ENCODE peak calls at places on chromosomes 16 and 17, in six cellular contexts. One of them, this sample, is unnamed.
A peak's percentile ranks its signal among the peaks of the same experiment; 100 is the strongest.

GRCh38 chr17:14205992-14206461 is 30.6 kb downstream of the CDRT15 start:
- DNase-seq in astrocyte of the spinal cord: no peak
- DNase-seq in bronchial epithelial cell: peak; percentile 95
- DNase-seq in HFF-Myc: no peak
- DNase-seq in HFFc6: no peak
- DNase-seq in brain microvascular endothelial cell: no peak
- DNase-seq in this sample: no peak

GRCh38 chr17:27878776-27879562 is 14.2 kb downstream of the LYRM9 start:
- DNase-seq in astrocyte of the spinal cord: no peak
- DNase-seq in bronchial epithelial cell: no peak
- DNase-seq in HFF-Myc: no peak
- DNase-seq in HFFc6: no peak
- DNase-seq in brain microvascular endothelial cell: no peak
- DNase-seq in this sample: no peak

GRCh38 chr17:63433746-63434591 is 12.1 kb downstream of the CYB561 start:
- DNase-seq in astrocyte of the spinal cord: peak; percentile 94
- DNase-seq in bronchial epithelial cell: peak; percentile 24
- DNase-seq in HFF-Myc: peak; percentile 71
- DNase-seq in HFFc6: peak; percentile 94
- DNase-seq in brain microvascular endothelial cell: peak; percentile 87
- DNase-seq in this sample: peak; percentile 94

GRCh38 chr16:60077791-60078280 is 1343.7 kb upstream of the GOT2 start:
- DNase-seq in astrocyte of the spinal cord: no peak
- DNase-seq in bronchial epithelial cell: no peak
- DNase-seq in HFF-Myc: no peak
- DNase-seq in HFFc6: no peak
- DNase-seq in brain microvascular endothelial cell: no peak
- DNase-seq in this sample: no peak

GRCh38 chr16:28182183-28182582 is 29.6 kb downstream of the XPO6 start:
- DNase-seq in astrocyte of the spinal cord: no peak
- DNase-seq in bronchial epithelial cell: no peak
- DNase-seq in HFF-Myc: no peak
- DNase-seq in HFFc6: peak; percentile 72
- DNase-seq in brain microvascular endothelial cell: peak; percentile 49
- DNase-seq in this sample: peak; percentile 76

GRCh38 chr17:74768069-74768762 is 7.9 kb downstream of the NAT9 start:
- DNase-seq in astrocyte of the spinal cord: peak; percentile 68
- DNase-seq in bronchial epithelial cell: no peak
- DNase-seq in HFF-Myc: no peak
- DNase-seq in HFFc6: peak; percentile 62
- DNase-seq in brain microvascular endothelial cell: no peak
- DNase-seq in this sample: peak; percentile 85

GRCh38 chr16:71430744-71431143 is 11.1 kb downstream of the TLE7 start:
- DNase-seq in astrocyte of the spinal cord: no peak
- DNase-seq in bronchial epithelial cell: no peak
- DNase-seq in HFF-Myc: no peak
- DNase-seq in HFFc6: no peak
- DNase-seq in brain microvascular endothelial cell: no peak
- DNase-seq in this sample: no peak

GRCh38 chr17:5431929-5432556 is 6.9 kb downstream of the C1QBP start:
- DNase-seq in astrocyte of the spinal cord: no peak
- DNase-seq in bronchial epithelial cell: peak; percentile 92
- DNase-seq in HFF-Myc: no peak
- DNase-seq in HFFc6: no peak
- DNase-seq in brain microvascular endothelial cell: no peak
- DNase-seq in this sample: no peak

GRCh38 chr16:84423416-84423837 is 55.1 kb downstream of the ATP2C2 start:
- DNase-seq in astrocyte of the spinal cord: peak; percentile 22
- DNase-seq in bronchial epithelial cell: peak; percentile 56
- DNase-seq in HFF-Myc: peak; percentile 22
- DNase-seq in HFFc6: peak; percentile 56
- DNase-seq in brain microvascular endothelial cell: peak; percentile 27
- DNase-seq in this sample: peak; percentile 44

GRCh38 chr16:67939507-67940435 is 3.1 kb upstream of the PSMB10 start:
- DNase-seq in astrocyte of the spinal cord: no peak
- DNase-seq in bronchial epithelial cell: no peak
- DNase-seq in HFF-Myc: no peak
- DNase-seq in HFFc6: no peak
- DNase-seq in brain microvascular endothelial cell: no peak
- DNase-seq in this sample: no peak

GRCh38 chr16:3087243-3087791 is 11.8 kb downstream of the ZSCAN10 start:
- DNase-seq in astrocyte of the spinal cord: no peak
- DNase-seq in bronchial epithelial cell: no peak
- DNase-seq in HFF-Myc: no peak
- DNase-seq in HFFc6: no peak
- DNase-seq in brain microvascular endothelial cell: no peak
- DNase-seq in this sample: no peak

GRCh38 chr17:63082273-63082861 is 116.3 kb downstream of the TANC2 start:
- DNase-seq in astrocyte of the spinal cord: peak; percentile 59
- DNase-seq in bronchial epithelial cell: no peak
- DNase-seq in HFF-Myc: peak; percentile 7
- DNase-seq in HFFc6: peak; percentile 30
- DNase-seq in brain microvascular endothelial cell: peak; percentile 18
- DNase-seq in this sample: peak; percentile 61

GRCh38 chr16:75580-76501 is 2.2 kb upstream of the MPG start:
- DNase-seq in astrocyte of the spinal cord: peak; percentile 77
- DNase-seq in bronchial epithelial cell: peak; percentile 22
- DNase-seq in HFF-Myc: no peak
- DNase-seq in HFFc6: peak; percentile 49
- DNase-seq in brain microvascular endothelial cell: peak; percentile 66
- DNase-seq in this sample: peak; percentile 96

GRCh38 chr17:27782791-27783206 is 17.5 kb downstream of the NOS2 start:
- DNase-seq in astrocyte of the spinal cord: no peak
- DNase-seq in bronchial epithelial cell: no peak
- DNase-seq in HFF-Myc: no peak
- DNase-seq in HFFc6: no peak
- DNase-seq in brain microvascular endothelial cell: no peak
- DNase-seq in this sample: no peak

GRCh38 chr16:11448796-11449416 is 103.6 kb downstream of the RMI2 start:
- DNase-seq in astrocyte of the spinal cord: no peak
- DNase-seq in bronchial epithelial cell: no peak
- DNase-seq in HFF-Myc: no peak
- DNase-seq in HFFc6: no peak
- DNase-seq in brain microvascular endothelial cell: no peak
- DNase-seq in this sample: no peak

GRCh38 chr16:28140788-28141618 is 70.8 kb downstream of the XPO6 start:
- DNase-seq in astrocyte of the spinal cord: no peak
- DNase-seq in bronchial epithelial cell: peak; percentile 79
- DNase-seq in HFF-Myc: no peak
- DNase-seq in HFFc6: no peak
- DNase-seq in brain microvascular endothelial cell: no peak
- DNase-seq in this sample: no peak

GRCh38 chr16:3838600-3839401 is 41.7 kb downstream of the CREBBP start:
- DNase-seq in astrocyte of the spinal cord: no peak
- DNase-seq in bronchial epithelial cell: no peak
- DNase-seq in HFF-Myc: no peak
- DNase-seq in HFFc6: no peak
- DNase-seq in brain microvascular endothelial cell: no peak
- DNase-seq in this sample: peak; percentile 33

GRCh38 chr17:61487668-61488595 is 35.7 kb downstream of the TBX4 start:
- DNase-seq in astrocyte of the spinal cord: no peak
- DNase-seq in bronchial epithelial cell: no peak
- DNase-seq in HFF-Myc: no peak
- DNase-seq in HFFc6: no peak
- DNase-seq in brain microvascular endothelial cell: no peak
- DNase-seq in this sample: no peak

GRCh38 chr16:86531193-86531550 is 20.8 kb downstream of the FOXF1 start:
- DNase-seq in astrocyte of the spinal cord: no peak
- DNase-seq in bronchial epithelial cell: no peak
- DNase-seq in HFF-Myc: no peak
- DNase-seq in HFFc6: no peak
- DNase-seq in brain microvascular endothelial cell: no peak
- DNase-seq in this sample: peak; percentile 46

GRCh38 chr16:86527366-86527765 is 17.0 kb downstream of the FOXF1 start:
- DNase-seq in astrocyte of the spinal cord: no peak
- DNase-seq in bronchial epithelial cell: no peak
- DNase-seq in HFF-Myc: no peak
- DNase-seq in HFFc6: no peak
- DNase-seq in brain microvascular endothelial cell: no peak
- DNase-seq in this sample: no peak

GRCh38 chr16:86530251-86531192 is 20.2 kb downstream of the FOXF1 start:
- DNase-seq in astrocyte of the spinal cord: no peak
- DNase-seq in bronchial epithelial cell: no peak
- DNase-seq in HFF-Myc: no peak
- DNase-seq in HFFc6: no peak
- DNase-seq in brain microvascular endothelial cell: no peak
- DNase-seq in this sample: no peak

GRCh38 chr16:86528061-86528929 is 18.0 kb downstream of the FOXF1 start:
- DNase-seq in astrocyte of the spinal cord: no peak
- DNase-seq in bronchial epithelial cell: no peak
- DNase-seq in HFF-Myc: no peak
- DNase-seq in HFFc6: no peak
- DNase-seq in brain microvascular endothelial cell: no peak
- DNase-seq in this sample: no peak

GRCh38 chr16:86529160-86529559 is 18.8 kb downstream of the FOXF1 start:
- DNase-seq in astrocyte of the spinal cord: no peak
- DNase-seq in bronchial epithelial cell: no peak
- DNase-seq in HFF-Myc: no peak
- DNase-seq in HFFc6: peak; percentile 50
- DNase-seq in brain microvascular endothelial cell: no peak
- DNase-seq in this sample: peak; percentile 42
- TF ChIP-seq CTCF in astrocyte of the spinal cord: no peak
- TF ChIP-seq CTCF in bronchial epithelial cell: no peak
- TF ChIP-seq CTCF in HFF-Myc: no peak
- TF ChIP-seq CTCF in HFFc6: no peak
- TF ChIP-seq CTCF in brain microvascular endothelial cell: no peak
- TF ChIP-seq CTCF in this sample: no peak

GRCh38 chr17:42613699-42614295 is 4.3 kb downstream of the TUBG1 start:
- DNase-seq in astrocyte of the spinal cord: no peak
- DNase-seq in bronchial epithelial cell: no peak
- DNase-seq in HFF-Myc: no peak
- DNase-seq in HFFc6: no peak
- DNase-seq in brain microvascular endothelial cell: no peak
- DNase-seq in this sample: no peak

GRCh38 chr17:42603318-42603717 is 5.9 kb downstream of the RETREG3 start:
- DNase-seq in astrocyte of the spinal cord: no peak
- DNase-seq in bronchial epithelial cell: no peak
- DNase-seq in HFF-Myc: no peak
- DNase-seq in HFFc6: no peak
- DNase-seq in brain microvascular endothelial cell: no peak
- DNase-seq in this sample: no peak

GRCh38 chr17:42608692-42609181 is 437 bp downstream of the RETREG3 start:
- DNase-seq in astrocyte of the spinal cord: peak; percentile 12
- DNase-seq in bronchial epithelial cell: no peak
- DNase-seq in HFF-Myc: no peak
- DNase-seq in HFFc6: no peak
- DNase-seq in brain microvascular endothelial cell: no peak
- DNase-seq in this sample: no peak

GRCh38 chr17:42612013-42612412 is 2.5 kb downstream of the TUBG1 start:
- DNase-seq in astrocyte of the spinal cord: no peak
- DNase-seq in bronchial epithelial cell: no peak
- DNase-seq in HFF-Myc: no peak
- DNase-seq in HFFc6: no peak
- DNase-seq in brain microvascular endothelial cell: no peak
- DNase-seq in this sample: no peak

DNA sequence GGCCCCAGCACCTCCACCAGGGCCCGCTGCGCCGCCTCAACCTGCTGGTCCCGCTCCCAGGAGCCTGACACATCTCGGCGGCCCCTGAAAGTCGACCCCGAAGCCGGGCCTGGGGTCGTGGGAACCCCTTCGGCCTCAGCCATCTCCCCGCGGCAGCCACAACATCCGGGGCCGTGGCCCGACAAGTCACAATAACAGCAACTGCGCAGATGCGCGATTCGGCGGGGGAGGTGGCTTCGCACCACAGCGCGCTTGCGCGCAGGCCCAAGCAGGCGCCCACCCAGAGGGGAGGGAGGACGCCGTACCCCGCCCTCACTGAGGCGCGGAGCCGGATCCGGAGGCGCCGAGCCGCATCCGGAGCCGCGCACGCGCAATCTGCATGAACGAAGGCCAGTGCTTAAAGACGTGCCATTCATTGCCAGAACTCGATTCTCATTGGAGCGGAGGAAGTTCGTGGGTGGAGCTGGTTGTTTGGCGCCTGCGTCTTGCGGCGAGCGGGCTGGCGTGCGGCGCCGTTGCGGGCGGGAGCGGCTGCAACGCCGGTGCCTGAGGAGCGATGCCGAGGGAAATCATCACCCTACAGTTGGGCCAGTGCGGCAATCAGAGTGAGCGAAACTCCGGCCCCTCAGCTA is at the start of the genes RETREG3 and TUBG1:
- DNase-seq in astrocyte of the spinal cord: peak; percentile 100
- DNase-seq in bronchial epithelial cell: peak; percentile 97
- DNase-seq in HFF-Myc: peak; percentile 98
- DNase-seq in HFFc6: peak; percentile 99
- DNase-seq in brain microvascular endothelial cell: peak; percentile 99
- DNase-seq in this sample: peak; percentile 100
- TF ChIP-seq CTCF in astrocyte of the spinal cord: peak; percentile 61
- TF ChIP-seq CTCF in bronchial epithelial cell: peak; percentile 68
- TF ChIP-seq CTCF in HFF-Myc: peak; percentile 33
- TF ChIP-seq CTCF in HFFc6: peak; percentile 67
- TF ChIP-seq CTCF in brain microvascular endothelial cell: peak; percentile 68
- TF ChIP-seq CTCF in this sample: no peak

GRCh38 chr16:9946022-9946720 is 236.1 kb downstream of the GRIN2A start:
- DNase-seq in astrocyte of the spinal cord: no peak
- DNase-seq in bronchial epithelial cell: no peak
- DNase-seq in HFF-Myc: no peak
- DNase-seq in HFFc6: no peak
- DNase-seq in brain microvascular endothelial cell: no peak
- DNase-seq in this sample: no peak
- TF ChIP-seq CTCF in astrocyte of the spinal cord: no peak
- TF ChIP-seq CTCF in bronchial epithelial cell: no peak
- TF ChIP-seq CTCF in HFF-Myc: no peak
- TF ChIP-seq CTCF in HFFc6: no peak
- TF ChIP-seq CTCF in brain microvascular endothelial cell: no peak
- TF ChIP-seq CTCF in this sample: no peak

GRCh38 chr17:45813051-45813731 is 29.1 kb downstream of the CRHR1 start:
- DNase-seq in astrocyte of the spinal cord: no peak
- DNase-seq in bronchial epithelial cell: no peak
- DNase-seq in HFF-Myc: no peak
- DNase-seq in HFFc6: no peak
- DNase-seq in brain microvascular endothelial cell: no peak
- DNase-seq in this sample: no peak
- TF ChIP-seq CTCF in astrocyte of the spinal cord: no peak
- TF ChIP-seq CTCF in bronchial epithelial cell: no peak
- TF ChIP-seq CTCF in HFF-Myc: peak; percentile 28
- TF ChIP-seq CTCF in HFFc6: peak; percentile 43
- TF ChIP-seq CTCF in brain microvascular endothelial cell: peak; percentile 56
- TF ChIP-seq CTCF in this sample: peak; percentile 2